ENCODE peak calls at places on chromosomes 1 and 21, in four cellular contexts. H, W, R and J are unnamed samples. For H3K9me3 and H3K36me3, the result is how much of the 10 kb centered on the place peaks cover.

GRCh38 chr1:42928859-42929258 is 29.8 kb downstream of the SLC2A1 start:
- DNase-seq in H (no peak), W (no peak), R (no peak), J (no peak)

GRCh38 chr1:231404318-231404717 is 17.8 kb downstream of the EGLN1 start:
- DNase-seq in H (no peak), W (no peak), R (no peak), J (no peak)

GRCh38 chr21:33712022-33712803 is 69.9 kb downstream of the ITSN1 start:
- DNase-seq in H (no peak), W (no peak), R (no peak), J (no peak)

GRCh38 chr1:119773711-119774241 is 5.1 kb upstream of the HMGCS2 start:
- DNase-seq in H (peak), W (no peak), R (no peak), J (no peak)

GRCh38 chr1:197725044-197725443 is 50.2 kb downstream of the DENND1B start:
- DNase-seq in H (peak), W (no peak), R (no peak), J (no peak)

GRCh38 chr1:41633764-41634163 is 149.3 kb upstream of the EDN2 start:
- DNase-seq in H (peak), W (no peak), R (no peak), J (no peak)

GRCh38 chr1:243658596-243659105 is 191.4 kb downstream of the AKT3 start:
- DNase-seq in H (no peak), W (no peak), R (no peak), J (no peak)

GRCh38 chr1:159753386-159753785 is 27.4 kb upstream of the DUSP23 start:
- DNase-seq in H (no peak), W (no peak), R (no peak), J (no peak)

GRCh38 chr1:52751589-52752306 is 25.5 kb downstream of the ZYG11B start:
- DNase-seq in H (peak), W (no peak), R (no peak), J (no peak)

GRCh38 chr1:220094016-220094911 is at the start of gene IARS2:
- DNase-seq in H (peak), W (peak), R (no peak), J (peak)

GRCh38 chr1:89996415-89997110 is 1.7 kb downstream of the ZNF326 start:
- DNase-seq in H (no peak), W (no peak), R (no peak), J (no peak)

GRCh38 chr1:16926491-16927195 is 4.9 kb downstream of the CROCC start:
- DNase-seq in H (no peak), W (peak), R (no peak), J (no peak)

GRCh38 chr1:37265786-37266667 is 208.4 kb upstream of the ZC3H12A start:
- DNase-seq in H (no peak), W (no peak), R (no peak), J (no peak)

GRCh38 chr1:3053366-3053980 is 15.5 kb upstream of the PRDM16 start:
- DNase-seq in H (no peak), W (peak), R (no peak), J (no peak)

GRCh38 chr1:177082855-177083741 is 81.4 kb downstream of the ASTN1 start:
- DNase-seq in H (peak), W (no peak), R (no peak), J (no peak)

GRCh38 chr1:153962088-153963029 is 978 bp downstream of the SLC39A1 start:
- DNase-seq in H (no peak), W (no peak), R (no peak), J (peak)

GRCh38 chr1:101043776-101044175 is 18.2 kb upstream of the DPH5 start:
- DNase-seq in H (peak), W (no peak), R (no peak), J (no peak)

GRCh38 chr1:43924516-43924915 is 9.1 kb upstream of the ARTN start:
- DNase-seq in H (no peak), W (no peak), R (no peak), J (peak)

GRCh38 chr1:96579639-96580038 is 141.9 kb upstream of the PTBP2 start:
- DNase-seq in H (no peak), W (no peak), R (no peak), J (no peak)

GRCh38 chr1:14083706-14084105 is 383.7 kb downstream of the PRDM2 start:
- DNase-seq in H (no peak), W (no peak), R (no peak), J (no peak)

GRCh38 chr1:30419246-30419720 is 304.1 kb downstream of the MATN1 start:
- DNase-seq in H (no peak), W (peak), R (no peak), J (no peak)

GRCh38 chr21:22351076-22351475 is 1352.9 kb downstream of the NCAM2 start:
- DNase-seq in H (no peak), W (no peak), R (no peak), J (no peak)

GRCh38 chr1:206067486-206068302 is 14.7 kb downstream of the RHEX start:
- DNase-seq in H (no peak), W (no peak), R (no peak), J (no peak)

GRCh38 chr1:201022824-201023516 is 544 bp downstream of the KIF21B start:
- DNase-seq in H (no peak), W (peak), R (no peak), J (no peak)

GRCh38 chr1:53949023-53949611 is 3.0 kb downstream of the LRRC42 start:
- DNase-seq in H (peak), W (no peak), R (no peak), J (peak)

GRCh38 chr1:43329995-43330751 is 7.4 kb upstream of the MPL start:
- DNase-seq in H (peak), W (peak), R (peak), J (peak)

GRCh38 chr1:151885479-151885878 is 23.8 kb downstream of the THEM4 start:
- DNase-seq in H (no peak), W (no peak), R (no peak), J (no peak)

GRCh38 chr1:109579496-109579895 is 31.1 kb downstream of the GNAI3 start:
- DNase-seq in H (peak), W (no peak), R (no peak), J (peak)

GRCh38 chr1:17891205-17892110 is 136.3 kb downstream of the ACTL8 start:
- DNase-seq in H (no peak), W (no peak), R (no peak), J (no peak)

GRCh38 chr1:169427081-169427611 is at the start of gene CCDC181:
- DNase-seq in H (peak), W (peak), R (peak), J (no peak)

GRCh38 chr1:59133997-59134396 is 162.9 kb upstream of the FGGY start:
- DNase-seq in H (no peak), W (no peak), R (no peak), J (no peak)

GRCh38 chr21:38596264-38597042 is 98.2 kb upstream of the ERG start:
- DNase-seq in H (peak), W (no peak), R (no peak), J (no peak)

GRCh38 chr1:31976401-31976800 is 37.3 kb upstream of the KHDRBS1 start:
- DNase-seq in H (peak), W (no peak), R (no peak), J (no peak)

GRCh38 chr21:44919913-44920693 is 596 bp downstream of the ITGB2 start:
- DNase-seq in H (no peak), W (no peak), R (no peak), J (no peak)

DNA sequence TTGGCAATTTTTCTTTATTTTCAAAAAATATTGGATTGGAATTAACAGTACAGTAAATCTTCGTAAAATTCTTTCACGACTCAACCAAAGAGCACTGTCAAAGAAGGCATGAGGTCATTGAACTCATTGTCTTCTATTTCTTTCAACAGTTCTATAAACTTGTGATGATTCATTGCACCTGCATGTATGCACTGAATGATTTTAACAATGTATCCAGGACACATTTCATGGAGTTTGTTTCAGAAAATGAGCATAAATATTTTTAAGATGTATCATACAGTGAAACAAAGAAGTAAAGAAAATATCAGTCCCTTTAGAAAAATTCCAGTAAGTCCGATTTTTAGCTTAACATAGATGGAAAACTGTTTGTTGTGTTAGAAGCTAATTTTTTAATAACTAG is 33.6 kb upstream of the CD34 start:
- DNase-seq in H (peak), W (no peak), R (no peak), J (no peak)
- H3K4me3 ChIP-seq in H (no peak), W (no peak), R (no peak), J (no peak)

DNA sequence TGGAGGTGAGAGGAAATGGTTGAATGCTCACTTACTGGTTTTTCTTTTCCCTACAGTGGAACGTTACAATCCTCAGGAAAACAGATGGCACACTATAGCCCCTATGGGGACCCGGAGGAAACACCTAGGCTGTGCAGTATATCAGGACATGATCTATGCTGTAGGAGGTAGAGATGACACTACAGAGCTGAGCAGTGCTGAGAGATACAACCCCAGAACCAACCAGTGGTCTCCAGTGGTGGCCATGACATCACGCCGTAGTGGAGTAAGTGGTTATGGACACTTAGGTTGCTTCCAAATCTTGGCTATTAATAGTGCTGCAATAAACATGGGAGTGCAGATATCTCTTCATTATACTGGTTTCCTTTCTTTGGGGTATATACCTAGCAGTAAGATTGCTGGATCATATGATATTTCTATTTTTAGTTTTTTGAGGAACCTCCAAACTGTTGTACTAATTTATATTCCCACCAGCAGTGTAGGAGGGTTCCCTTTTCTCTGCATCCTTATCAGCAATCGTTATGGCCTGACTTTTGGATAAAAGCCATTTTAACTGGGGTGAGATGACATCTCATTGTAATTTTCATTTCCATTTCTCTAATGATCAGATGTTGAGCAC is 48.8 kb upstream of the DARS2 start:
- DNase-seq in H (no peak), W (no peak), R (no peak), J (no peak)
- H3K9me3 ChIP-seq in H (under half), W (under half), R (under half), J (under half)

GRCh38 chr1:27353629-27354028 is 11.8 kb downstream of the SYTL1 start:
- DNase-seq in H (no peak), W (no peak), R (no peak), J (no peak)
- H3K36me3 ChIP-seq in H (under half), W (under half), R (under half), J (under half)

DNA sequence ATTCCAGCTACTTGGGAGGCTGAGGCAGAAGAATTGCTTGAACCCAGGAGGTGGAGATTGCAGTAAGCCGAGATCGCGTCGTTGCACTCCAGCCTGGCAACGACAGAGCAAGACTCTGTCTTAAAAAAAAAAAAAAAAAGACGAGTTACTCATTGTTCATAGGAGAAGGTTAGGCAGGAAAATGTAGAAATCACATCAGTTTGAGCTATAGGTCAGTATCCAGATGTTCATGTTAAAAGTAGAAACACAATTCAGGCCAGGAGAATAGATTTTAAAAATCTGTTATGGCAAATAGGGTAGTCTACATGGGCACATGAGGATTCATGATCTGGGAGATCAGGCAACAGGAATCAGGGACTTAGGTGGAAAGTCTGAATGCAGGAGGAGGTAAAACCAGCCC is 57.7 kb downstream of the SELENOF start:
- DNase-seq in H (no peak), W (no peak), R (no peak), J (no peak)
- H3K4me3 ChIP-seq in H (no peak), W (no peak), R (no peak), J (no peak)

DNA sequence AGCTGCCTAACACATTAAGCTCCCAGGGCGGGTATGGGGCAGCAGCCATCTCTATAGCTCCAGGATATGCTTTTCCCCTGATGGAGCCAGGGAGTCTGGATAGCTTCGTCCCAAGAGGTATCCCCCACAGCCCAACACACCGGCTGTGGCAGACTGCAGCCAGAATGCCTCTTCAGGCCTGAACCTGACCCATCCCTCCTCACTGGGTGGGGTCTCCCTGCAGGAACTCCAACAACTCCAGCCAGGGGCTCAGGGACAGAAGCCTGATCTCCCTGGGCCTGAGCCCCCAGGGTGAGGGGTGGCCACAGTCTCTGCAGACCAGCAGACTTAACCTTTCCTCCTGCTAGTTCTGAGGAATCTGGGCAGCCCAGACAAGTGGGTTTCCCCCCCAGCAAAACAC is 159.9 kb downstream of the LRRIQ3 start:
- DNase-seq in H (no peak), W (no peak), R (no peak), J (no peak)
- H3K9me3 ChIP-seq in H (under half), W (under half), R (under half), J (under half)